ENCODE peak calls at places on chromosome 3, in seven cellular contexts. S, O, D, N, P, E and A are unnamed samples.

GRCh38 chr3:15099364-15100098 is 583 bp upstream of the RBSN start:
- DNase-seq in S (no peak), O (no peak), D (no peak), N (no peak), P (no peak), E (no peak), A (no peak)

GRCh38 chr3:189099505-189100290 is 72.1 kb upstream of the TPRG1 start:
- DNase-seq in S (peak; percentile 59), O (no peak), D (no peak), N (no peak), P (no peak), E (peak; percentile 5), A (no peak)

GRCh38 chr3:157469571-157470294 is 33.1 kb downstream of the PTX3 start:
- DNase-seq in S (no peak), O (peak; percentile 16), D (no peak), N (no peak), P (no peak), E (no peak), A (no peak)

GRCh38 chr3:190265795-190266194 is 56.5 kb downstream of the CLDN1 start:
- DNase-seq in S (peak; percentile 46), O (peak; percentile 46), D (no peak), N (no peak), P (no peak), E (peak; percentile 20), A (peak; percentile 72)

GRCh38 chr3:127520993-127521392 is 69.5 kb downstream of the TPRA1 start:
- DNase-seq in S (no peak), O (no peak), D (no peak), N (no peak), P (no peak), E (no peak), A (no peak)

GRCh38 chr3:12869025-12869695 is 27.8 kb upstream of the RPL32 start:
- DNase-seq in S (peak; percentile 46), O (peak; percentile 10), D (peak; percentile 50), N (no peak), P (no peak), E (no peak), A (no peak)

GRCh38 chr3:159669753-159670152 is 318.9 kb upstream of the IL12A start:
- DNase-seq in S (no peak), O (no peak), D (no peak), N (no peak), P (no peak), E (peak; percentile 2), A (peak; percentile 9)

GRCh38 chr3:194714564-194714963 is 28.9 kb downstream of the FAM43A start:
- DNase-seq in S (no peak), O (no peak), D (no peak), N (no peak), P (no peak), E (no peak), A (no peak)

GRCh38 chr3:46078712-46079400 is 51.6 kb upstream of the XCR1 start:
- DNase-seq in S (peak; percentile 100), O (peak; percentile 95), D (peak; percentile 48), N (peak; percentile 61), P (peak; percentile 95), E (peak; percentile 96), A (peak; percentile 96)

GRCh38 chr3:128491071-128491899 is 1.7 kb downstream of the GATA2 start:
- DNase-seq in S (no peak), O (no peak), D (no peak), N (no peak), P (no peak), E (no peak), A (no peak)

GRCh38 chr3:102113421-102114041 is 264.2 kb downstream of the NFKBIZ start:
- DNase-seq in S (no peak), O (no peak), D (no peak), N (no peak), P (no peak), E (peak; percentile 24), A (no peak)

GRCh38 chr3:175485436-175485835 is 626.3 kb downstream of the NAALADL2 start:
- DNase-seq in S (no peak), O (no peak), D (no peak), N (no peak), P (no peak), E (no peak), A (no peak)

GRCh38 chr3:58722526-58722925 is 56.0 kb upstream of the FAM3D start:
- DNase-seq in S (no peak), O (no peak), D (no peak), N (no peak), P (no peak), E (peak; percentile 0), A (no peak)

GRCh38 chr3:101862453-101863165 is 13.3 kb downstream of the NFKBIZ start:
- DNase-seq in S (no peak), O (no peak), D (no peak), N (no peak), P (no peak), E (no peak), A (no peak)

GRCh38 chr3:52310861-52311566 is 5.1 kb upstream of the DNAH1 start:
- DNase-seq in S (no peak), O (no peak), D (peak; percentile 45), N (no peak), P (no peak), E (no peak), A (no peak)

GRCh38 chr3:179775416-179776122 is 122.7 kb downstream of the USP13 start:
- DNase-seq in S (no peak), O (no peak), D (no peak), N (no peak), P (no peak), E (no peak), A (no peak)

GRCh38 chr3:189139631-189140030 is 32.1 kb upstream of the TPRG1 start:
- DNase-seq in S (no peak), O (no peak), D (no peak), N (no peak), P (no peak), E (peak; percentile 28), A (no peak)

GRCh38 chr3:37554364-37554763 is 307.3 kb upstream of the CTDSPL start:
- DNase-seq in S (no peak), O (no peak), D (no peak), N (no peak), P (no peak), E (no peak), A (no peak)

GRCh38 chr3:126146034-126146433 is 34.4 kb downstream of the ALDH1L1 start:
- DNase-seq in S (peak; percentile 2), O (no peak), D (no peak), N (no peak), P (no peak), E (no peak), A (no peak)

GRCh38 chr3:108008931-108009635 is 81.7 kb downstream of the CD47 start:
- DNase-seq in S (no peak), O (peak; percentile 74), D (no peak), N (no peak), P (no peak), E (no peak), A (peak; percentile 95)

GRCh38 chr3:197125601-197126000 is 96.0 kb upstream of the MELTF start:
- DNase-seq in S (no peak), O (peak; percentile 14), D (no peak), N (no peak), P (no peak), E (peak; percentile 5), A (peak; percentile 21)

GRCh38 chr3:194365978-194366490 is 3.5 kb downstream of the LRRC15 start:
- DNase-seq in S (no peak), O (no peak), D (no peak), N (no peak), P (no peak), E (no peak), A (no peak)

GRCh38 chr3:189981668-189982067 is 139.0 kb downstream of the P3H2 start:
- DNase-seq in S (peak; percentile 38), O (peak; percentile 95), D (no peak), N (no peak), P (peak; percentile 65), E (peak; percentile 94), A (peak; percentile 83)

GRCh38 chr3:34152641-34153040 is 354.2 kb downstream of the PDCD6IP start:
- DNase-seq in S (no peak), O (no peak), D (no peak), N (no peak), P (no peak), E (no peak), A (no peak)

GRCh38 chr3:107950413-107950812 is 140.4 kb downstream of the CD47 start:
- DNase-seq in S (no peak), O (no peak), D (no peak), N (no peak), P (no peak), E (no peak), A (no peak)

GRCh38 chr3:149954812-149955211 is 15.9 kb downstream of the PFN2 start:
- DNase-seq in S (no peak), O (peak; percentile 16), D (no peak), N (no peak), P (no peak), E (no peak), A (no peak)

GRCh38 chr3:52552089-52552488 is 15.7 kb downstream of the UQCC5 start:
- DNase-seq in S (no peak), O (no peak), D (no peak), N (no peak), P (no peak), E (no peak), A (no peak)

GRCh38 chr3:110614181-110614580 is 457.4 kb upstream of the NECTIN3 start:
- DNase-seq in S (no peak), O (no peak), D (no peak), N (no peak), P (no peak), E (no peak), A (no peak)

GRCh38 chr3:79994397-79994796 is 226.6 kb upstream of the ROBO1 start:
- DNase-seq in S (no peak), O (no peak), D (no peak), N (no peak), P (no peak), E (no peak), A (no peak)

GRCh38 chr3:62667714-62668113 is 207.5 kb downstream of the CADPS start:
- DNase-seq in S (no peak), O (no peak), D (no peak), N (no peak), P (no peak), E (no peak), A (no peak)
- TF ChIP-seq CTCF in S (no peak), O (no peak), D (no peak), N (peak; percentile 69), P (peak; percentile 10), E (no peak), A (no peak)

DNA sequence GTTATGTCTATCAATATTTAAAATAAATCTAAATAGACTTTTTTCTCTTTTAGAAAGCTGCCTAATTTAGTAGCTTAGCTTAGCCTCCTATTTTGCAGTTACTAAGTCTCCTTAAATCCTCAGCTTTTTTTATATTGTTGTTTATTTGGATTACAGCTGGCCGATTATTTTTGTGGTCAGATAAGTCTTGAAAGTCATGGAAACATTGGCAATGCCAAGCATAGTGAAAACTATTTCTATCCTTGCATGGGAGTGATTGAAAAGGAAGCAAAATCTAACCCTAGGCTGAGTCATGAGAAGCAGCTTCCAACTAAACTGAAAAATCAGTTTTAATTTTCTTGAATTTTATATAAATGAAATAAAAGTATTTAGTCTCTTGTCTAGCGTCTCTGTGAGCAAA is 1063.0 kb upstream of the GBE1 start:
- DNase-seq in S (no peak), O (no peak), D (no peak), N (no peak), P (no peak), E (no peak), A (no peak)
- TF ChIP-seq CTCF in S (no peak), O (no peak), D (no peak), N (no peak), P (no peak), E (no peak), A (no peak)

GRCh38 chr3:49469876-49470713 is at the start of gene DAG1:
- DNase-seq in S (peak; percentile 99), O (peak; percentile 98), D (peak; percentile 97), N (peak; percentile 87), P (peak; percentile 74), E (peak; percentile 94), A (peak; percentile 96)
- TF ChIP-seq CTCF in S (no peak), O (no peak), D (no peak), N (no peak), P (no peak), E (no peak), A (no peak)

GRCh38 chr3:32147935-32148334 is 41.5 kb downstream of the GPD1L start:
- DNase-seq in S (no peak), O (peak; percentile 12), D (no peak), N (no peak), P (no peak), E (peak; percentile 38), A (no peak)
- TF ChIP-seq CTCF in S (no peak), O (no peak), D (no peak), N (no peak), P (no peak), E (no peak), A (peak; percentile 12)